ENCODE peak calls at places on chromosomes 13 and 19, in nine cellular contexts. W is NCI-H1092 treated with DMSO at 0.1 percent for 48 hours; S is occipital lobe; X is CD4-positive, alpha-beta memory T cell; L is suprapubic skin; V is GM03348; M is posterior vena cava; R is activated naive CD4-positive, alpha-beta T cell; E is stimulated activated CD8-positive, alpha-beta memory T cell treated with anti-CD3 and anti-CD28 coated beads, Interleukin-15, amount 100 ng/mL, for 1 hour. H is an unnamed sample.

GRCh38 chr19:1645299-1645698 is 7.1 kb downstream of the TCF3 start:
- DNase-seq in W (no peak), M (no peak), R (no peak), V (no peak), L (no peak), E (no peak), X (no peak), S (no peak), H (no peak)

GRCh38 chr19:12708641-12709040 is 12.2 kb upstream of the FBXW9 start:
- DNase-seq in X (no peak), S (no peak), M (no peak), V (no peak), L (no peak), W (no peak), R (no peak), E (no peak), H (no peak)

GRCh38 chr19:57103573-57104277 is 16.1 kb upstream of the USP29 start:
- DNase-seq in X (peak; percentile 64), W (peak; percentile 11), L (no peak), V (peak; percentile 82), E (peak; percentile 35), R (peak; percentile 6), M (peak; percentile 79), S (peak; percentile 3), H (peak; percentile 80)

GRCh38 chr13:112450567-112451240 is 74.5 kb downstream of the SPACA7 start:
- DNase-seq in L (no peak), S (no peak), E (no peak), M (no peak), X (no peak), R (no peak), V (no peak), W (peak; percentile 91), H (no peak)

GRCh38 chr13:33351324-33351723 is 65.8 kb upstream of the STARD13 start:
- DNase-seq in S (no peak), V (peak; percentile 73), M (no peak), X (no peak), W (no peak), R (no peak), E (no peak), L (no peak), H (peak; percentile 83)

GRCh38 chr13:30720470-30720869 is 14.9 kb upstream of the ALOX5AP start:
- DNase-seq in V (peak; percentile 50), W (no peak), R (no peak), L (no peak), X (no peak), M (no peak), S (no peak), E (no peak), H (peak; percentile 30)

GRCh38 chr19:17703823-17704463 is 15.3 kb upstream of the MAP1S start:
- DNase-seq in V (peak; percentile 62), X (peak; percentile 64), S (no peak), W (peak; percentile 16), M (peak; percentile 89), R (peak; percentile 50), L (no peak), E (peak; percentile 68), H (peak; percentile 70)

GRCh38 chr19:8319807-8320520 is 1.2 kb downstream of the NDUFA7 start:
- DNase-seq in S (no peak), R (no peak), X (no peak), M (no peak), E (no peak), W (no peak), V (no peak), L (no peak), H (no peak)

GRCh38 chr19:38049105-38049649 is 142.2 kb downstream of the SIPA1L3 start:
- DNase-seq in W (no peak), X (peak; percentile 74), L (no peak), S (no peak), V (peak; percentile 78), M (no peak), E (peak; percentile 14), R (peak; percentile 12), H (no peak)

GRCh38 chr19:45505151-45505995 is 1.9 kb upstream of the VASP start:
- DNase-seq in V (no peak), L (no peak), E (no peak), X (no peak), R (no peak), M (no peak), S (no peak), W (no peak), H (peak; percentile 48)

GRCh38 chr13:99871249-99871898 is 100.2 kb downstream of the ZIC5 start:
- DNase-seq in R (no peak), S (no peak), L (no peak), M (no peak), V (no peak), X (no peak), E (no peak), W (peak; percentile 92), H (no peak)

GRCh38 chr19:6071103-6071485 is 39.2 kb downstream of the RFX2 start:
- DNase-seq in S (no peak), M (peak; percentile 79), R (no peak), V (peak; percentile 86), E (no peak), W (no peak), L (no peak), X (no peak), H (peak; percentile 82)

GRCh38 chr19:2977686-2978466 is 512 bp downstream of the TLE6 start:
- DNase-seq in S (no peak), M (no peak), R (no peak), L (no peak), X (no peak), E (no peak), V (no peak), W (no peak), H (no peak)

GRCh38 chr13:32881074-32881791 is 135.0 kb upstream of the KL start:
- DNase-seq in M (no peak), R (no peak), X (no peak), S (no peak), E (no peak), V (peak; percentile 71), L (no peak), W (no peak), H (peak; percentile 52)

GRCh38 chr13:109275848-109276247 is 510.5 kb downstream of the IRS2 start:
- DNase-seq in E (no peak), V (no peak), S (no peak), X (no peak), W (no peak), L (no peak), R (no peak), M (no peak), H (no peak)

GRCh38 chr19:17159466-17160393 is 55.4 kb upstream of the USE1 start:
- DNase-seq in V (no peak), W (no peak), S (no peak), M (no peak), L (no peak), R (no peak), X (no peak), E (no peak), H (no peak)

GRCh38 chr19:10288662-10289166 is 1.0 kb upstream of the ICAM5 start:
- DNase-seq in R (no peak), V (peak; percentile 84), W (peak; percentile 5), S (peak; percentile 11), M (peak; percentile 76), X (no peak), E (no peak), L (no peak), H (peak; percentile 36)

GRCh38 chr13:23984541-23984940 is 87.2 kb upstream of the C1QTNF9B start:
- DNase-seq in V (no peak), W (peak; percentile 47), L (no peak), M (no peak), X (no peak), S (no peak), R (no peak), E (no peak), H (no peak)

GRCh38 chr19:33675501-33676124 is 53.9 kb downstream of the CHST8 start:
- DNase-seq in L (peak; percentile 38), W (no peak), M (peak; percentile 62), R (no peak), V (no peak), E (no peak), S (no peak), X (no peak), H (no peak)

GRCh38 chr13:85497652-85498051 is 301.6 kb downstream of the SLITRK6 start:
- DNase-seq in L (no peak), V (peak; percentile 48), S (no peak), E (no peak), R (no peak), X (no peak), M (no peak), W (no peak), H (peak; percentile 95)

GRCh38 chr13:110913322-110913721 is 1.5 kb downstream of the ANKRD10 start:
- DNase-seq in L (no peak), M (no peak), E (no peak), W (no peak), R (no peak), X (peak; percentile 26), V (no peak), S (no peak), H (peak; percentile 17)

GRCh38 chr13:74070065-74070464 is 64.1 kb downstream of the KLF12 start:
- DNase-seq in S (no peak), W (no peak), X (peak; percentile 73), L (no peak), E (no peak), M (no peak), V (no peak), R (no peak), H (no peak)

GRCh38 chr19:37342753-37343152 is 28.1 kb upstream of the ZNF527 start:
- DNase-seq in W (no peak), E (no peak), X (no peak), V (no peak), S (no peak), L (no peak), R (no peak), M (no peak), H (peak; percentile 27)

GRCh38 chr13:42617262-42617661 is 43.3 kb downstream of the TNFSF11 start:
- DNase-seq in R (no peak), E (no peak), X (no peak), M (no peak), V (no peak), S (no peak), W (no peak), L (no peak), H (no peak)

GRCh38 chr19:20247016-20247683 is 80.1 kb downstream of the ZNF486 start:
- DNase-seq in S (peak; percentile 15), E (peak; percentile 5), M (no peak), L (no peak), R (no peak), V (peak; percentile 15), X (peak; percentile 32), W (peak; percentile 21), H (peak; percentile 34)

H was measured in cardiac fibroblast.